ENCODE peak calls at places on chromosome 11, in eight cellular contexts. N, Y, D, S, A, V, L and X are unnamed samples.

GRCh38 chr11:93525601-93526000 is 17.6 kb downstream of the SMCO4 start:
- DNase-seq in N (no peak), Y (no peak), D (no peak), S (no peak), A (no peak), V (no peak), L (peak; percentile 30), X (no peak)

GRCh38 chr11:10459029-10459970 is 4.2 kb downstream of the AMPD3 start:
- DNase-seq in N (peak; percentile 74), Y (no peak), D (peak; percentile 51), S (peak; percentile 61), A (no peak), V (no peak), L (peak; percentile 17), X (peak; percentile 68)

GRCh38 chr11:15406952-15407351 is 292.2 kb downstream of the INSC start:
- DNase-seq in N (no peak), Y (no peak), D (no peak), S (no peak), A (no peak), V (no peak), L (no peak), X (no peak)

GRCh38 chr11:91794146-91794545 is 430.5 kb upstream of the FAT3 start:
- DNase-seq in N (no peak), Y (no peak), D (no peak), S (no peak), A (no peak), V (no peak), L (no peak), X (no peak)

GRCh38 chr11:127925430-127925829 is 661.9 kb downstream of the ETS1 start:
- DNase-seq in N (no peak), Y (no peak), D (no peak), S (no peak), A (no peak), V (no peak), L (peak; percentile 64), X (no peak)

GRCh38 chr11:117099681-117100080 is 1.5 kb upstream of the SIK3 start:
- DNase-seq in N (no peak), Y (no peak), D (no peak), S (no peak), A (no peak), V (no peak), L (no peak), X (no peak)

GRCh38 chr11:12137938-12138731 is 27.7 kb downstream of the MICAL2 start:
- DNase-seq in N (no peak), Y (no peak), D (no peak), S (peak; percentile 27), A (no peak), V (peak; percentile 99), L (peak; percentile 98), X (no peak)

GRCh38 chr11:5247479-5248192 is 2.0 kb downstream of the HBG1 start:
- DNase-seq in N (no peak), Y (no peak), D (no peak), S (no peak), A (no peak), V (no peak), L (no peak), X (no peak)

GRCh38 chr11:14980854-14981253 is 8.7 kb upstream of the CALCA start:
- DNase-seq in N (no peak), Y (no peak), D (no peak), S (no peak), A (no peak), V (peak; percentile 30), L (peak; percentile 77), X (no peak)

GRCh38 chr11:82906236-82906635 is 4.7 kb downstream of the DDIAS start:
- DNase-seq in N (no peak), Y (no peak), D (no peak), S (no peak), A (no peak), V (peak; percentile 29), L (peak; percentile 50), X (peak; percentile 54)

GRCh38 chr11:124740277-124740882 is 638 bp downstream of the NRGN start:
- DNase-seq in N (peak; percentile 75), Y (no peak), D (peak; percentile 54), S (no peak), A (peak; percentile 46), V (no peak), L (peak; percentile 38), X (peak; percentile 28)

GRCh38 chr11:75700940-75701339 is 16.7 kb upstream of the MOGAT2 start:
- DNase-seq in N (no peak), Y (no peak), D (no peak), S (no peak), A (no peak), V (no peak), L (no peak), X (no peak)